ENCODE peak calls at places on chromosomes 5 and 9, in five cellular contexts. Q is ELF-1, Z is astrocyte of the spinal cord, G is DMS53, A is GM12865. V is an unnamed sample.

GRCh38 chr5:54851449-54851848 is 133.9 kb downstream of the ESM1 start:
- DNase-seq in Q (no peak), Z (no peak), G (no peak), A (no peak), V (no peak)

GRCh38 chr9:77438653-77439052 is 209.5 kb downstream of the GNA14 start:
- DNase-seq in A (no peak), Q (no peak), G (no peak), Z (no peak), V (peak)

GRCh38 chr9:108550111-108550510 is 305.7 kb downstream of the ACTL7B start:
- DNase-seq in Z (no peak), G (no peak), A (no peak), Q (no peak), V (no peak)

GRCh38 chr9:127742435-127743088 is 7.5 kb upstream of the TOR2A start:
- DNase-seq in G (peak), Q (peak), A (no peak), Z (peak), V (peak)

GRCh38 chr9:20144255-20144654 is 355.4 kb upstream of the SLC24A2 start:
- DNase-seq in Z (peak), Q (no peak), G (no peak), A (peak), V (no peak)

GRCh38 chr9:134601764-134602163 is 39.8 kb upstream of the COL5A1 start:
- DNase-seq in A (no peak), G (no peak), Z (peak), Q (no peak), V (no peak)

GRCh38 chr5:142839711-142840441 is 69.7 kb downstream of the ARHGAP26 start:
- DNase-seq in A (no peak), G (peak), Q (no peak), Z (no peak), V (no peak)

GRCh38 chr5:6731465-6732237 is 18.4 kb downstream of the TENT4A start:
- DNase-seq in A (no peak), G (no peak), Q (no peak), Z (no peak), V (no peak)

GRCh38 chr9:91119679-91120078 is 242.0 kb downstream of the AUH start:
- DNase-seq in A (no peak), G (no peak), Q (peak), Z (peak), V (no peak)

GRCh38 chr5:122151640-122152039 is 22.3 kb downstream of the ZNF474 start:
- DNase-seq in A (no peak), G (no peak), Q (peak), Z (peak), V (no peak)

GRCh38 chr5:89280103-89281037 is 397.4 kb upstream of the MEF2C start:
- DNase-seq in G (no peak), Z (no peak), A (peak), Q (no peak), V (peak)

GRCh38 chr5:89293849-89294248 is 410.9 kb upstream of the MEF2C start:
- DNase-seq in G (no peak), Q (no peak), A (no peak), Z (no peak), V (peak)

GRCh38 chr9:36161187-36161586 is 8.0 kb upstream of the CCIN start:
- DNase-seq in Z (no peak), A (no peak), G (no peak), Q (no peak), V (no peak)

GRCh38 chr5:14595189-14595588 is 13.6 kb downstream of the OTULINL start:
- DNase-seq in Q (no peak), G (no peak), A (peak), Z (no peak), V (peak)

GRCh38 chr5:169576181-169576598 is 7.4 kb upstream of the SPDL1 start:
- DNase-seq in A (no peak), G (no peak), Z (peak), Q (no peak), V (peak)

GRCh38 chr9:116941266-116941665 is 254.2 kb downstream of the TRIM32 start:
- DNase-seq in G (no peak), Z (no peak), A (no peak), Q (no peak), V (no peak)

GRCh38 chr5:91225848-91226686 is 157.1 kb downstream of the ARRDC3 start:
- DNase-seq in Z (no peak), Q (peak), A (peak), G (peak), V (peak)

GRCh38 chr5:158456756-158457155 is 597.8 kb upstream of the CLINT1 start:
- DNase-seq in Q (no peak), Z (peak), A (peak), G (peak), V (no peak)

GRCh38 chr9:135078361-135078821 is 9.1 kb upstream of the OLFM1 start:
- DNase-seq in Q (no peak), G (no peak), Z (no peak), A (no peak), V (no peak)

GRCh38 chr9:86405926-86406325 is 51.7 kb upstream of the TUT7 start:
- DNase-seq in A (peak), Z (peak), G (no peak), Q (peak), V (peak)